ENCODE peak calls at places on chromosome 12, in six cellular contexts. One of them, this sample, is unnamed.

GRCh38 chr12:89861086-89861485 is 152.4 kb upstream of the ATP2B1 start:
- DNase-seq in BE2C: no peak
- DNase-seq in mammary epithelial cell: peak
- DNase-seq in astrocyte of the spinal cord: no peak
- DNase-seq in breast epithelium: no peak
- DNase-seq in tibial artery: no peak
- DNase-seq in this sample: no peak

GRCh38 chr12:113007166-113007565 is 28.8 kb downstream of the OAS2 start:
- DNase-seq in BE2C: no peak
- DNase-seq in mammary epithelial cell: peak
- DNase-seq in astrocyte of the spinal cord: peak
- DNase-seq in breast epithelium: no peak
- DNase-seq in tibial artery: no peak
- DNase-seq in this sample: no peak

GRCh38 chr12:89709994-89710872 is 1.6 kb upstream of the ATP2B1 start:
- DNase-seq in BE2C: peak
- DNase-seq in mammary epithelial cell: no peak
- DNase-seq in astrocyte of the spinal cord: no peak
- DNase-seq in breast epithelium: peak
- DNase-seq in tibial artery: peak
- DNase-seq in this sample: peak

GRCh38 chr12:32502693-32503510 is 103.5 kb downstream of the FGD4 start:
- DNase-seq in BE2C: no peak
- DNase-seq in mammary epithelial cell: peak
- DNase-seq in astrocyte of the spinal cord: peak
- DNase-seq in breast epithelium: peak
- DNase-seq in tibial artery: peak
- DNase-seq in this sample: no peak

GRCh38 chr12:52818376-52818775 is 4.5 kb upstream of the KRT4 start:
- DNase-seq in BE2C: no peak
- DNase-seq in mammary epithelial cell: no peak
- DNase-seq in astrocyte of the spinal cord: no peak
- DNase-seq in breast epithelium: no peak
- DNase-seq in tibial artery: no peak
- DNase-seq in this sample: no peak

GRCh38 chr12:116172224-116172849 is 105.2 kb downstream of the MED13L start:
- DNase-seq in BE2C: no peak
- DNase-seq in mammary epithelial cell: no peak
- DNase-seq in astrocyte of the spinal cord: no peak
- DNase-seq in breast epithelium: no peak
- DNase-seq in tibial artery: no peak
- DNase-seq in this sample: no peak

GRCh38 chr12:18811268-18811667 is 73.3 kb downstream of the CAPZA3 start:
- DNase-seq in BE2C: no peak
- DNase-seq in mammary epithelial cell: no peak
- DNase-seq in astrocyte of the spinal cord: no peak
- DNase-seq in breast epithelium: no peak
- DNase-seq in tibial artery: no peak
- DNase-seq in this sample: peak

GRCh38 chr12:92571844-92572543 is 130.8 kb upstream of the PLEKHG7 start:
- DNase-seq in BE2C: no peak
- DNase-seq in mammary epithelial cell: no peak
- DNase-seq in astrocyte of the spinal cord: no peak
- DNase-seq in breast epithelium: no peak
- DNase-seq in tibial artery: no peak
- DNase-seq in this sample: no peak

GRCh38 chr12:112852810-112853209 is 54.0 kb upstream of the OAS1 start:
- DNase-seq in BE2C: no peak
- DNase-seq in mammary epithelial cell: no peak
- DNase-seq in astrocyte of the spinal cord: no peak
- DNase-seq in breast epithelium: no peak
- DNase-seq in tibial artery: no peak
- DNase-seq in this sample: no peak

GRCh38 chr12:11758838-11759509 is 109.5 kb downstream of the ETV6 start:
- DNase-seq in BE2C: no peak
- DNase-seq in mammary epithelial cell: no peak
- DNase-seq in astrocyte of the spinal cord: peak
- DNase-seq in breast epithelium: no peak
- DNase-seq in tibial artery: no peak
- DNase-seq in this sample: peak

GRCh38 chr12:93134893-93135285 is 205.8 kb upstream of the EEA1 start:
- DNase-seq in BE2C: no peak
- DNase-seq in mammary epithelial cell: no peak
- DNase-seq in astrocyte of the spinal cord: no peak
- DNase-seq in breast epithelium: no peak
- DNase-seq in tibial artery: no peak
- DNase-seq in this sample: no peak

GRCh38 chr12:30930238-30931010 is 3.9 kb downstream of the TSPAN11 start:
- DNase-seq in BE2C: no peak
- DNase-seq in mammary epithelial cell: no peak
- DNase-seq in astrocyte of the spinal cord: no peak
- DNase-seq in breast epithelium: no peak
- DNase-seq in tibial artery: peak
- DNase-seq in this sample: no peak

GRCh38 chr12:4134833-4135597 is 138.5 kb upstream of the CCND2 start:
- DNase-seq in BE2C: no peak
- DNase-seq in mammary epithelial cell: no peak
- DNase-seq in astrocyte of the spinal cord: no peak
- DNase-seq in breast epithelium: no peak
- DNase-seq in tibial artery: no peak
- DNase-seq in this sample: no peak

GRCh38 chr12:94793191-94793595 is 142.8 kb upstream of the TMCC3 start:
- DNase-seq in BE2C: no peak
- DNase-seq in mammary epithelial cell: no peak
- DNase-seq in astrocyte of the spinal cord: peak
- DNase-seq in breast epithelium: no peak
- DNase-seq in tibial artery: no peak
- DNase-seq in this sample: no peak

DNA sequence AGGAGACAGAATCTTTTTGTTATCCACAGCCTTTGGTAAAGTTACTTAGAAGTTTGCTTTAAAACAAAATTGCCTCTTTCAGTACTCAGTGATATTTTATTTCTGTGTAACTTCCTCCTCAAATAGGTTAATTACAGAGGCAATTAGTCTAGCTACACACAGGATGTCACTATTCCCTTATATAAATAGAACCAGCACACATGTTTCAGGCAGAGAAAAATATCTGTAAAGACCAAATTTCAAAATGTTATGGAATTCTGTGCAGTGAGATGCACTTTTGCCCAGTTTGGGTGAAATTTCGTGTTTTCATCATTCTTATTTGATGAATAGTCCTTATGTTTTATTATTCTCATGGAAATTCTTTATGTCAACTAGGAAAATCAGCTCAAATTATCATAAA is 410.6 kb upstream of the SOX5 start:
- DNase-seq in BE2C: no peak
- DNase-seq in mammary epithelial cell: no peak
- DNase-seq in astrocyte of the spinal cord: no peak
- DNase-seq in breast epithelium: no peak
- DNase-seq in tibial artery: no peak
- DNase-seq in this sample: no peak
- TF ChIP-seq CTCF in BE2C: no peak
- TF ChIP-seq CTCF in mammary epithelial cell: no peak
- TF ChIP-seq CTCF in astrocyte of the spinal cord: no peak
- TF ChIP-seq CTCF in breast epithelium: no peak
- TF ChIP-seq CTCF in tibial artery: no peak
- TF ChIP-seq CTCF in this sample: no peak

GRCh38 chr12:88556213-88556612 is 24.1 kb downstream of the KITLG start:
- DNase-seq in BE2C: no peak
- DNase-seq in mammary epithelial cell: no peak
- DNase-seq in astrocyte of the spinal cord: no peak
- DNase-seq in breast epithelium: no peak
- DNase-seq in tibial artery: no peak
- DNase-seq in this sample: no peak
- TF ChIP-seq CTCF in BE2C: no peak
- TF ChIP-seq CTCF in mammary epithelial cell: no peak
- TF ChIP-seq CTCF in astrocyte of the spinal cord: no peak
- TF ChIP-seq CTCF in breast epithelium: no peak
- TF ChIP-seq CTCF in tibial artery: no peak
- TF ChIP-seq CTCF in this sample: no peak

DNA sequence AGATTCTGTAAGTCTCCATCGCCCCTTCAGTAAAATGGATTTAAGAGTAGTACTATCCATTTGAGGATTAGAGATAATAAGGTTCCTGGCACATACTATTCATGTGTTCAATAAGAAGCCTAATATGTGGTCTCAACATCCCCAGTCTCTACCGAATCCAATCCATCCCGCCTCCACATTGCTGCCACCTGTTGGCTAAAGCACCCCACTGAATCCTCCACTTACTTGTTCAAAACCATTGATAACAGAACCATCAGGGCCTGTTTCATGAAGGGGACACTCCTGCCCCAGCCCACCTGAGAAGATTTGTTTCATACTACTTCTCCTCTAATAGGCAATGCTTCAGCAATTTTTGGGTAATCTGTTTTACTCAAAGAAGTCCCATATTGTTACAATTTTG is 147.5 kb downstream of the SLC2A13 start:
- DNase-seq in BE2C: no peak
- DNase-seq in mammary epithelial cell: no peak
- DNase-seq in astrocyte of the spinal cord: no peak
- DNase-seq in breast epithelium: no peak
- DNase-seq in tibial artery: no peak
- DNase-seq in this sample: no peak
- TF ChIP-seq CTCF in BE2C: peak
- TF ChIP-seq CTCF in mammary epithelial cell: peak
- TF ChIP-seq CTCF in astrocyte of the spinal cord: peak
- TF ChIP-seq CTCF in breast epithelium: no peak
- TF ChIP-seq CTCF in tibial artery: no peak
- TF ChIP-seq CTCF in this sample: no peak

GRCh38 chr12:68647507-68647906 is 36.8 kb downstream of the RAP1B start:
- DNase-seq in BE2C: no peak
- DNase-seq in mammary epithelial cell: no peak
- DNase-seq in astrocyte of the spinal cord: no peak
- DNase-seq in breast epithelium: no peak
- DNase-seq in tibial artery: no peak
- DNase-seq in this sample: no peak

GRCh38 chr12:68648179-68648578 is 37.5 kb downstream of the RAP1B start:
- DNase-seq in BE2C: no peak
- DNase-seq in mammary epithelial cell: no peak
- DNase-seq in astrocyte of the spinal cord: no peak
- DNase-seq in breast epithelium: no peak
- DNase-seq in tibial artery: no peak
- DNase-seq in this sample: no peak

GRCh38 chr12:68641138-68641537 is 30.4 kb downstream of the RAP1B start:
- DNase-seq in BE2C: no peak
- DNase-seq in mammary epithelial cell: peak
- DNase-seq in astrocyte of the spinal cord: no peak
- DNase-seq in breast epithelium: no peak
- DNase-seq in tibial artery: no peak
- DNase-seq in this sample: no peak

DNA sequence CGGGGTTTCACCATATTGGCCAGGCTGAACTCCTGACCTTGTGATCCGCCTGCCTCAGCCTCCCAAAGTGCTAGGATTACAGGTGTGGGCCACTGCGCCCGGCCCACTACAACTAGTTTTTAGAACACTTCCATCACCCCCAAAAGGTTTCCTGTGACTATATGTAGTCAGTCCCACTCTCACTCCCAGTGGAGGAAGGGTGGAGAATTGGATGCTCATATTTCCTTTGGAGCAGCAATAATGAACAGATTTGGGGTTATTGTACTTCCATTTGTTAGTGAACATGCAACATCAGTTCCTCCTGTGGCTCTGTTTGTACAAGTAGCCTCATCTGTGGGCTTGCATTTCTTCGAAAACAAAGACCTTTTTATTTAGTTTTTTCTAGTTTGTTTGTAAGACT is 35.8 kb downstream of the RAP1B start:
- DNase-seq in BE2C: no peak
- DNase-seq in mammary epithelial cell: no peak
- DNase-seq in astrocyte of the spinal cord: no peak
- DNase-seq in breast epithelium: no peak
- DNase-seq in tibial artery: no peak
- DNase-seq in this sample: no peak
- TF ChIP-seq CTCF in BE2C: no peak
- TF ChIP-seq CTCF in mammary epithelial cell: no peak
- TF ChIP-seq CTCF in astrocyte of the spinal cord: no peak
- TF ChIP-seq CTCF in breast epithelium: no peak
- TF ChIP-seq CTCF in tibial artery: no peak
- TF ChIP-seq CTCF in this sample: no peak

This sample was measured in CD14-positive monocyte.